ENCODE peak calls at places on chromosome 11, in eight cellular contexts. N, Y, M, C, Z, J, O and I are unnamed samples.

GRCh38 chr11:121141051-121141450 is 40.0 kb downstream of the TECTA start:
- DNase-seq in N (no peak), Y (no peak), M (no peak), C (no peak), Z (no peak), J (no peak), O (no peak), I (no peak)

GRCh38 chr11:106012744-106013143 is 9.3 kb downstream of the MSANTD4 start:
- DNase-seq in N (no peak), Y (peak; percentile 7), M (no peak), C (no peak), Z (no peak), J (peak; percentile 72), O (no peak), I (peak; percentile 84)

GRCh38 chr11:121890377-121890776 is 225.6 kb downstream of the BLID start:
- DNase-seq in N (no peak), Y (peak; percentile 40), M (no peak), C (no peak), Z (no peak), J (no peak), O (no peak), I (peak; percentile 89)

GRCh38 chr11:1104411-1105182 is 29.9 kb downstream of the MUC2 start:
- DNase-seq in N (no peak), Y (no peak), M (no peak), C (no peak), Z (no peak), J (no peak), O (no peak), I (no peak)

GRCh38 chr11:13434247-13435205 is 28.5 kb downstream of the BTBD10 start:
- DNase-seq in N (peak; percentile 9), Y (no peak), M (no peak), C (no peak), Z (no peak), J (no peak), O (no peak), I (no peak)

GRCh38 chr11:15911377-15912044 is 444.8 kb downstream of the SOX6 start:
- DNase-seq in N (no peak), Y (no peak), M (no peak), C (no peak), Z (peak; percentile 21), J (peak; percentile 46), O (no peak), I (peak; percentile 14)

GRCh38 chr11:8913961-8914660 is 3.1 kb downstream of the AKIP1 start:
- DNase-seq in N (peak; percentile 59), Y (no peak), M (peak; percentile 25), C (peak; percentile 46), Z (peak; percentile 46), J (no peak), O (no peak), I (peak; percentile 41)

GRCh38 chr11:36243641-36244040 is 45.6 kb downstream of the COMMD9 start:
- DNase-seq in N (no peak), Y (no peak), M (no peak), C (no peak), Z (no peak), J (no peak), O (no peak), I (no peak)

GRCh38 chr11:66337103-66337899 is 1.1 kb upstream of the RIN1 start:
- DNase-seq in N (no peak), Y (no peak), M (no peak), C (no peak), Z (no peak), J (no peak), O (no peak), I (peak; percentile 82)

GRCh38 chr11:13098067-13098466 is 89.0 kb downstream of the RASSF10 start:
- DNase-seq in N (no peak), Y (peak; percentile 94), M (no peak), C (no peak), Z (no peak), J (no peak), O (peak; percentile 9), I (no peak)